ENCODE peak calls at places on chromosomes 5 and 9, in five cellular contexts. N is psoas muscle, W is Peyer's patch, C is heart left ventricle, R is cardiac fibroblast. S is an unnamed sample.

GRCh38 chr9:130498298-130498917 is 53.6 kb downstream of the ASS1 start:
- DNase-seq in N (no peak), W (peak; percentile 60), C (no peak), R (peak; percentile 9), S (no peak)

GRCh38 chr9:72363226-72363625 is 1.8 kb downstream of the ZFAND5 start:
- DNase-seq in N (no peak), W (no peak), C (no peak), R (no peak), S (no peak)

GRCh38 chr9:120066315-120066714 is 513.7 kb downstream of the CDK5RAP2 start:
- DNase-seq in N (no peak), W (no peak), C (no peak), R (peak; percentile 0), S (no peak)

GRCh38 chr5:153835891-153836515 is 202.7 kb downstream of the FAM114A2 start:
- DNase-seq in N (no peak), W (no peak), C (no peak), R (no peak), S (no peak)

GRCh38 chr9:76665458-76665857 is 98.8 kb upstream of the PCA3 start:
- DNase-seq in N (no peak), W (no peak), C (no peak), R (no peak), S (no peak)

GRCh38 chr9:126906086-126906485 is 8.5 kb upstream of the RALGPS1 start:
- DNase-seq in N (no peak), W (no peak), C (no peak), R (no peak), S (no peak)

GRCh38 chr9:15332939-15333338 is 25.9 kb upstream of the TTC39B start:
- DNase-seq in N (no peak), W (no peak), C (no peak), R (no peak), S (no peak)

GRCh38 chr5:173310861-173311515 is 17.2 kb downstream of the STC2 start:
- DNase-seq in N (no peak), W (no peak), C (no peak), R (no peak), S (peak; percentile 23)

GRCh38 chr9:124782661-124783574 is 6.0 kb downstream of the OLFML2A start:
- DNase-seq in N (no peak), W (peak; percentile 33), C (peak; percentile 12), R (no peak), S (no peak)

GRCh38 chr9:8717146-8717545 is 917.6 kb upstream of the DMAC1 start:
- DNase-seq in N (no peak), W (no peak), C (no peak), R (peak; percentile 8), S (no peak)

GRCh38 chr9:137317979-137318511 is 16.0 kb upstream of the NRARP start:
- DNase-seq in N (peak; percentile 49), W (peak; percentile 45), C (peak; percentile 43), R (no peak), S (no peak)

GRCh38 chr9:124880501-124880900 is 18.6 kb downstream of the ARPC5L start:
- DNase-seq in N (no peak), W (no peak), C (no peak), R (no peak), S (no peak)

GRCh38 chr9:90287567-90288274 is 354.9 kb downstream of the DIRAS2 start:
- DNase-seq in N (no peak), W (no peak), C (no peak), R (no peak), S (no peak)

GRCh38 chr9:14533867-14534650 is 159.2 kb downstream of the ZDHHC21 start:
- DNase-seq in N (peak; percentile 45), W (no peak), C (no peak), R (no peak), S (no peak)

GRCh38 chr5:113092683-113093082 is 116.1 kb downstream of the DCP2 start:
- DNase-seq in N (no peak), W (no peak), C (no peak), R (no peak), S (no peak)

GRCh38 chr5:130974284-130974683 is 190.8 kb downstream of the HINT1 start:
- DNase-seq in N (no peak), W (no peak), C (no peak), R (no peak), S (no peak)

GRCh38 chr5:6868170-6868569 is 154.9 kb downstream of the TENT4A start:
- DNase-seq in N (peak; percentile 73), W (no peak), C (no peak), R (no peak), S (no peak)

GRCh38 chr5:74127377-74128338 is 501.7 kb downstream of the ARHGEF28 start:
- DNase-seq in N (no peak), W (no peak), C (peak; percentile 29), R (peak; percentile 33), S (peak; percentile 25)

GRCh38 chr5:138844812-138845513 is 30.2 kb downstream of the LRRTM2 start:
- DNase-seq in N (no peak), W (no peak), C (no peak), R (peak; percentile 88), S (peak; percentile 82)

GRCh38 chr5:88377705-88378656 is 109.3 kb upstream of the TMEM161B start:
- DNase-seq in N (no peak), W (no peak), C (no peak), R (no peak), S (no peak)

GRCh38 chr9:132007371-132007701 is 72.3 kb downstream of the MED27 start:
- DNase-seq in N (no peak), W (no peak), C (no peak), R (no peak), S (no peak)

GRCh38 chr9:131773911-131774379 is 34.1 kb upstream of the RAPGEF1 start:
- DNase-seq in N (peak; percentile 39), W (no peak), C (peak; percentile 56), R (peak; percentile 73), S (peak; percentile 52)

GRCh38 chr9:8686502-8686901 is 886.9 kb upstream of the DMAC1 start:
- DNase-seq in N (no peak), W (no peak), C (no peak), R (peak; percentile 5), S (no peak)

DNA sequence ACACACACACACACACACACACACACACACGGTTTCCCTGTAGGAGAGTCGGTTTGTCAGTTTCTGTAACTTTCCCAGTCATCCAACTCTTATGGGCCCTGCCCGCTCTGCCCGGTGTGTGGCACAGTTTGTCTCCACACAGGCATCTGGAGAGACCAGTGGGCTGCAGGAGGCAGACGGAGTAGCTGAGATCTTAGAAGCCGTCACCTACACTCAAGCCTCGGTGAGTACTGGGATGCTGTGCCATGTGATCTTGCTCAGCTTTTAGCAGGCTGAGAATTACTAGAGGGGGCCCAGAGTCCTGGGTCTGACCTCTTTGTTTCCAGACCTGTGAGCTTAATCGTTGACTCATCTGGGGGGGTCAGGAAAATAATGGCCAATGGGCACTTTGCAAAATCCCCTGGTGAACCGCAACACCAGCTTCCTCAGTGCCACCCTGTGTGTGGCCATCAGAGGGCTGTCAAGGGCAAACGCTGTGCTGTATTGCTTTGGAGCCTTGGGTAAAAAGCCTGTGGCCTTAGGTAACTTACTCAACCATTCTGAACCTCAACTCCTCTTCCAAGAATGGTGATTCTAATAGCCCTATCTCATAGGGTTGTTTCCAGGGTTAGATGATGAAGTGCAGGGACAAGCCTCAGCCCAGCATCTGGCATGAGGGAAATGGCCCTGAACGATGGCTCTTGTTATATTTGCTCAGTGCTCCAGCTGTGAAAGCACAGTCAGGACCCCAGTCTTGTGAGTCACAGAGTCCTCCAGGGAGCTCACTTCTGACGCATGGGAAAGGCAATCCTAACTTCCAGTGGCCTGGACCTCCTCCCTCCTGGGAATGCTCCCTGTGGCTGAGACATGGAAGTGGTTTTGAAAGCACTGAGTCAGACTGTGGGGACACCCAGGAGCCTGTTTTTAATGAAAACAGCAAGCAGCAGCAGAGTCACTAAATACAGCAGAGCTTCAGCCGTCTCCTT is 45.6 kb downstream of the COL15A1 start:
- DNase-seq in N (peak; percentile 89), W (no peak), C (peak; percentile 78), R (peak; percentile 100), S (peak; percentile 100)
- TF ChIP-seq CTCF in N (no peak), W (no peak), C (no peak), R (peak; percentile 43), S (peak; percentile 41)

DNA sequence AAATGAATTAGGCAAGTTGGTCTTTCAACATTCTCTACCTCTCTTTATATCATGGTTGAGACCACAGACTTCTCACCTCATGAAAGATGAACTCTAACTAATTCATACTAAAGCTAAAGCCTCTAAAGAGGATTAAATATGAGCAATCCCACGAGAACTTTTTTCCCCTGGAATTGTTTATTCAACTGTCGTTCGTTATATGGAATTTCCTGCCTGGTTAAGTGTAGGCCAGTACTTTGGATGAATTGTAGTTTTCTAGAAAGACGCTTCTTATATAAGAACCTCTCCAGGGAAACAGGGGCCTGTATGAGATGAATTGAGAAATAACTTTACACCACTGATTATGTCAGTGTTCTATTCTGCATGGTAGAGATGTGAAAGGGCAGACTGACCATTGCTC is 42.9 kb downstream of the PDCD1LG2 start:
- DNase-seq in N (no peak), W (no peak), C (no peak), R (peak; percentile 91), S (peak; percentile 85)
- H3K4me3 ChIP-seq in N (no peak overlapping the region), W (no peak overlapping the region), C (no peak overlapping the region), R (no peak overlapping the region), S (no peak overlapping the region)

GRCh38 chr5:96821260-96821916 is 13.6 kb upstream of the ERAP1 start:
- DNase-seq in N (no peak), W (no peak), C (no peak), R (no peak), S (no peak)

GRCh38 chr5:96823060-96823459 is 15.3 kb upstream of the ERAP1 start:
- DNase-seq in N (no peak), W (no peak), C (no peak), R (no peak), S (no peak)

GRCh38 chr5:96817496-96817895 is 9.8 kb upstream of the ERAP1 start:
- DNase-seq in N (no peak), W (no peak), C (no peak), R (no peak), S (no peak)

GRCh38 chr5:96816991-96817390 is 9.2 kb upstream of the ERAP1 start:
- DNase-seq in N (no peak), W (no peak), C (no peak), R (no peak), S (no peak)

GRCh38 chr5:96819806-96820205 is 12.1 kb upstream of the ERAP1 start:
- DNase-seq in N (no peak), W (no peak), C (no peak), R (no peak), S (no peak)
- TF ChIP-seq CTCF in N (no peak), W (no peak), C (no peak), R (no peak), S (no peak)

GRCh38 chr5:71492817-71493615 is 37.6 kb downstream of the BDP1 start:
- DNase-seq in N (no peak), W (no peak), C (no peak), R (no peak), S (no peak)
- H3K4me3 ChIP-seq in N (no peak overlapping the region), W (no peak overlapping the region), C (no peak overlapping the region), R (no peak overlapping the region), S (no peak overlapping the region)

DNA sequence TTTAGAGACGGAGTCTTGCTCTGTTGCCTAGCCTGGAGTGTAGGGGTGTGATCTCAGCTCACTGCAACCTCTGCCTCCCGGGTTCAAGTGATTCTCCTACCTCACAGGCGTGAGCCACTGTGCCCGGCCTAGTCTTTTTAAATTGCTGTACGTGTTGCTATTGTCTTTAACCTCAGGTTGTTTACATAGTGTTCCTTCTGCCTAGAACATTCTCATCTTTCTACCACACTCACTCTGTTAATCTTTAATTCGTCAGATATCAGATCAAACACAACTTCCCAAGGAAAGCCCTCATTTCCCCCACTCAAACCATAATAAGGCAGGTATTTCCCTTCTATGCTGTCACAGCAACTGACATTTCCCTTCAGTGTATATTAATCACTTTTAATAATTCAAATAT is 1309.9 kb upstream of the C9orf72 start:
- DNase-seq in N (no peak), W (no peak), C (no peak), R (no peak), S (no peak)
- TF ChIP-seq CTCF in N (no peak), W (no peak), C (no peak), R (no peak), S (no peak)

GRCh38 chr9:133962341-133962740 is 29.8 kb downstream of the VAV2 start:
- DNase-seq in N (peak; percentile 8), W (no peak), C (no peak), R (no peak), S (no peak)
- H3K4me3 ChIP-seq in N (no peak overlapping the region), W (no peak overlapping the region), C (no peak overlapping the region), R (no peak overlapping the region), S (no peak overlapping the region)